ENCODE peak calls at places on chromosomes 3 and 15, in four cellular contexts. O is left ventricle myocardium inferior; I is CD8-positive, alpha-beta memory T cell; L is cardiac muscle cell. B is an unnamed sample.

GRCh38 chr15:58258501-58259274 is 120.5 kb downstream of the AQP9 start:
- DNase-seq in O (no peak), I (no peak), L (no peak), B (no peak)

GRCh38 chr3:134299185-134299887 is 48.7 kb upstream of the RYK start:
- DNase-seq in O (no peak), I (no peak), L (peak; percentile 58), B (no peak)

GRCh38 chr3:188821998-188822397 is 349.8 kb upstream of the TPRG1 start:
- DNase-seq in O (no peak), I (no peak), L (no peak), B (no peak)

GRCh38 chr15:78654272-78654671 is 13.3 kb upstream of the CHRNB4 start:
- DNase-seq in O (no peak), I (no peak), L (no peak), B (no peak)

GRCh38 chr3:188266581-188267274 is 112.8 kb downstream of the LPP start:
- DNase-seq in O (no peak), I (no peak), L (no peak), B (peak; percentile 51)

GRCh38 chr3:185152433-185153169 is at the start of gene C3orf70:
- DNase-seq in O (peak; percentile 75), I (no peak), L (peak; percentile 54), B (peak; percentile 78)

GRCh38 chr3:173403376-173403775 is 5.8 kb downstream of the NLGN1 start:
- DNase-seq in O (no peak), I (no peak), L (no peak), B (no peak)

GRCh38 chr15:85950101-85950500 is 129.6 kb upstream of the AGBL1 start:
- DNase-seq in O (peak; percentile 60), I (no peak), L (no peak), B (no peak)

GRCh38 chr3:119628390-119628789 is 30.7 kb downstream of the PLA1A start:
- DNase-seq in O (no peak), I (no peak), L (no peak), B (no peak)

GRCh38 chr15:39273805-39274411 is 307.0 kb upstream of the THBS1 start:
- DNase-seq in O (no peak), I (no peak), L (no peak), B (no peak)

GRCh38 chr15:40029979-40030893 is 8.7 kb downstream of the SRP14 start:
- DNase-seq in O (no peak), I (no peak), L (peak; percentile 65), B (no peak)

GRCh38 chr3:178223876-178224275 is 312.4 kb upstream of the KCNMB2 start:
- DNase-seq in O (no peak), I (no peak), L (no peak), B (no peak)

GRCh38 chr15:29765898-29766537 is 56.2 kb downstream of the TJP1 start:
- DNase-seq in O (no peak), I (no peak), L (no peak), B (peak; percentile 45)

GRCh38 chr15:98865397-98866339 is 141.9 kb downstream of the PGPEP1L start:
- DNase-seq in O (peak; percentile 79), I (peak; percentile 51), L (no peak), B (peak; percentile 75)

GRCh38 chr3:49021213-49021812 is 608 bp upstream of the NDUFAF3 start:
- DNase-seq in O (peak; percentile 100), I (peak; percentile 99), L (peak; percentile 100), B (peak; percentile 100)

GRCh38 chr3:184345678-184346144 is 8.3 kb downstream of the FAM131A start:
- DNase-seq in O (peak; percentile 55), I (no peak), L (peak; percentile 71), B (peak; percentile 46)

GRCh38 chr15:26893351-26894065 is 26.6 kb downstream of the GABRA5 start:
- DNase-seq in O (no peak), I (no peak), L (no peak), B (no peak)

GRCh38 chr15:45645026-45645980 is 10.5 kb downstream of the SQOR start:
- DNase-seq in O (no peak), I (no peak), L (no peak), B (no peak)

GRCh38 chr3:32143849-32144757 is 37.7 kb downstream of the GPD1L start:
- DNase-seq in O (no peak), I (peak; percentile 12), L (peak; percentile 81), B (peak; percentile 26)

GRCh38 chr15:78329625-78330024 is 10.5 kb upstream of the CRABP1 start:
- DNase-seq in O (no peak), I (no peak), L (no peak), B (no peak)

GRCh38 chr15:77064539-77065308 is 6.2 kb downstream of the TSPAN3 start:
- DNase-seq in O (no peak), I (no peak), L (no peak), B (no peak)

GRCh38 chr3:7638103-7638502 is 777.2 kb downstream of the GRM7 start:
- DNase-seq in O (no peak), I (no peak), L (no peak), B (no peak)

GRCh38 chr3:73917643-73918042 is 292.9 kb upstream of the PDZRN3 start:
- DNase-seq in O (no peak), I (no peak), L (no peak), B (no peak)

GRCh38 chr15:68808091-68808490 is 12.6 kb downstream of the ANP32A start:
- DNase-seq in O (no peak), I (no peak), L (no peak), B (no peak)

GRCh38 chr3:9970020-9970652 is 16.5 kb downstream of the EMC3 start:
- DNase-seq in O (no peak), I (no peak), L (no peak), B (no peak)

GRCh38 chr3:171407746-171408145 is 52.5 kb downstream of the TNIK start:
- DNase-seq in O (no peak), I (no peak), L (no peak), B (no peak)

GRCh38 chr3:142319094-142319493 is 93.7 kb upstream of the GK5 start:
- DNase-seq in O (no peak), I (no peak), L (no peak), B (no peak)

GRCh38 chr3:7333125-7333524 is 472.2 kb downstream of the GRM7 start:
- DNase-seq in O (no peak), I (no peak), L (no peak), B (no peak)

GRCh38 chr3:188421151-188421821 is 267.3 kb downstream of the LPP start:
- DNase-seq in O (no peak), I (no peak), L (no peak), B (no peak)

DNA sequence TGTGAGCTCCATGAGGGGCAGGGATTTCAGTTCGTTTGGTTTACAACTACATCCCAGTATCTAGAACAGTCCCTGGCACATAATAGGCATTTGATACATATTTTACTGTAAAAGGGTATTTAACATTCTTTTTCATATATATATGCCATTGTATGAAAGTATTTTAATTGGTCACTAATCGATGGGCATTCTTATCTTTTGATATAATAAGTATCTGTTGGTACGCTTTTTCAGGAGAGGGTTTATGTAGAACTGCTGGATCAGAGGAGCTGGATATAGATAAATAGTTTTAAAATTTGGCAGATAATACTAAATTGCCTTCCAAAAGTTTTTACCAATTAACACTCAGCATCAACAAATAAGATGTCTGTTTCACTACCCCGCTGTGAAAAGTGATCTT is 978 bp upstream of the RSL24D1 start:
- DNase-seq in O (no peak), I (no peak), L (no peak), B (no peak)
- H3K4me3 ChIP-seq in O (peak overlapping the region; percentile 75), I (peak overlapping the region; percentile 97), L (peak overlapping the region; percentile 61), B (peak overlapping the region; percentile 90)

GRCh38 chr3:124779751-124780191 is 49.5 kb downstream of the UMPS start:
- DNase-seq in O (no peak), I (no peak), L (no peak), B (no peak)

GRCh38 chr3:124779116-124779515 is 48.9 kb downstream of the UMPS start:
- DNase-seq in O (no peak), I (no peak), L (no peak), B (no peak)

GRCh38 chr3:124780767-124781485 is 50.7 kb downstream of the UMPS start:
- DNase-seq in O (peak; percentile 89), I (no peak), L (peak; percentile 74), B (peak; percentile 61)

GRCh38 chr3:124781706-124782376 is 51.6 kb downstream of the UMPS start:
- DNase-seq in O (no peak), I (no peak), L (no peak), B (no peak)

GRCh38 chr3:124780356-124780755 is 50.1 kb downstream of the UMPS start:
- DNase-seq in O (peak; percentile 81), I (no peak), L (peak; percentile 32), B (peak; percentile 77)
- H3K4me3 ChIP-seq in O (peak overlapping the region; percentile 45), I (no peak overlapping the region), L (no peak overlapping the region), B (no peak overlapping the region)

DNA sequence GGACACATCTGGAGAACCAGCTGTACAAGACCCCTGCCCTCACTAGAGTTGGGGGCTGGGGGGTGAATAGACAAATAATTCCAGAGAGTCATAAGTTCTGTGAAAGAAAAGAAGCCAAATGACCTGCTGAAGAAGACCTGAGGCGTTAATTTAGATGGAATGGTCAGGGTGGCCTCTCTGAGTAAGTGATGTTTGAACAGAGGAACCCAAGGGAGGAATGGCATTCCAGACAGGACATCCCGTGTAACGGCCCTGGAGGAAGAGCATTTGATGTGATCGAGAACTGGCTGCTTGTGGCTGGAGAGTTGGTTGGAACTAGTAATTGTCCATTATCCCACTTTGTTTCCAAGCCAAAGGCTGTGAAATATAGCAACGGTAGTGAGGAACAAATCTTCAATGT is 1.7 kb downstream of the NR2C2 start:
- DNase-seq in O (no peak), I (no peak), L (no peak), B (no peak)
- H3K4me3 ChIP-seq in O (peak overlapping the region; percentile 85), I (peak overlapping the region; percentile 85), L (peak overlapping the region; percentile 53), B (peak overlapping the region; percentile 82)

GRCh38 chr3:15633766-15634588 is 32.4 kb downstream of the BTD start:
- DNase-seq in O (no peak), I (no peak), L (no peak), B (no peak)

GRCh38 chr3:15633159-15633558 is 31.6 kb downstream of the BTD start:
- DNase-seq in O (no peak), I (no peak), L (no peak), B (no peak)

GRCh38 chr3:15637131-15637951 is 35.8 kb downstream of the BTD start:
- DNase-seq in O (no peak), I (no peak), L (no peak), B (no peak)

GRCh38 chr3:15636028-15636709 is 34.6 kb downstream of the BTD start:
- DNase-seq in O (no peak), I (no peak), L (no peak), B (no peak)

DNA sequence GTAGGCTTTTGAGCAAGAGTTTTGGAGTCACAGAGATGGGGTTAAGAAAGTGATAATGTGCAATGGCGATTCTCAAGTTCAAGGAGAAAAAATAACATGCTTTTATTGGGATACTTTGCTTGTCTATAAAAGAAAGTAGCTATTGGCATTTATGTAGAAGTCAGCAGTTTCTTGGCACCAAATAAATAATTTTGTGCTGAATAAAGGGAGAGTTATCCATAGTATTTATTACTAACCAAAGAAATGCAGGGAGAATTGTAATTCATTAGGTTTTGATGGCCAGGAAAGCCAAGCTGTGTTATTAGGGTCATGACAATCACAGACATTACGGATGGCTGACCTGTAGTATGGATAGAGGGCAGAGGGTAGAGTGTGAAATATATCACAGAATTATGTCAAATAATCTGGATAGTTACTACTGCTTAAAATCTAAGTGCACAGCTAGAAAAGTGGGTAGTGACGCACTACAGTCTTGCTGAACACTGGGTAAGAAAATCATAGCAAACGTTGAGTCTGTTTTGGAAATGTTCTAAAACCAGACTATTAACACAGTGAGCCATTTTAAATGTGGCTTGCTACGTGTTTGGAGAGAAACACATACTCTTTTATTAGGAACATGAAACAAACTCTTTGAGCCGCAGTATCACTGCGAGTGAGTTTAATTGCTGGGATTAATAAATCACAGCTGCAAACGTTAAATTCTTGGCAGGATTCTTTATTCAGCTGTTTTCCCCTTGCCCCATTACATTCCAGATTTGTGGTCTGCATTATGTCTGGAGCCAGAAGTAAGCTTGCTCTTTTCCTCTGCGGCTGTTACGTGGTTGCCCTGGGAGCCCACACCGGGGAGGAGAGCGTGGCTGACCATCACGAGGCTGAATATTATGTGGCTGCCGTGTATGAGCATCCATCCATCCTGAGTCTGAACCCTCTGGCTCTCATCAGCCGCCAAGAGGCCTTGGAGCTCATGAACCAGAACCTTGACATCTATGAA is 33.4 kb downstream of the BTD start:
- DNase-seq in O (no peak), I (no peak), L (no peak), B (peak; percentile 59)
- H3K4me3 ChIP-seq in O (no peak overlapping the region), I (no peak overlapping the region), L (no peak overlapping the region), B (no peak overlapping the region)